ENCODE peak calls at places on chromosome 4, in five cellular contexts. One of them, this sample, is unnamed.
A peak's percentile ranks its signal among the peaks of the same experiment; 100 is the strongest.

GRCh38 chr4:85243857-85244256 is 231.1 kb upstream of the ARHGAP24 start:
- DNase-seq in EL: no peak
- DNase-seq in glomerular endothelial cell: no peak
- DNase-seq in HFF-Myc: no peak
- DNase-seq in cardiac muscle cell: peak; percentile 5
- DNase-seq in this sample: no peak

GRCh38 chr4:42015438-42015837 is 25.1 kb downstream of the SLC30A9 start:
- DNase-seq in EL: no peak
- DNase-seq in glomerular endothelial cell: no peak
- DNase-seq in HFF-Myc: no peak
- DNase-seq in cardiac muscle cell: no peak
- DNase-seq in this sample: no peak

GRCh38 chr4:71554025-71554424 is 215.2 kb downstream of the SLC4A4 start:
- DNase-seq in EL: no peak
- DNase-seq in glomerular endothelial cell: no peak
- DNase-seq in HFF-Myc: no peak
- DNase-seq in cardiac muscle cell: no peak
- DNase-seq in this sample: no peak

GRCh38 chr4:56086073-56086521 is 137.4 kb downstream of the CEP135 start:
- DNase-seq in EL: no peak
- DNase-seq in glomerular endothelial cell: no peak
- DNase-seq in HFF-Myc: no peak
- DNase-seq in cardiac muscle cell: peak; percentile 16
- DNase-seq in this sample: no peak

GRCh38 chr4:25503779-25504178 is 126.7 kb downstream of the ANAPC4 start:
- DNase-seq in EL: no peak
- DNase-seq in glomerular endothelial cell: no peak
- DNase-seq in HFF-Myc: no peak
- DNase-seq in cardiac muscle cell: no peak
- DNase-seq in this sample: no peak

GRCh38 chr4:83238849-83239248 is 45.7 kb downstream of the COQ2 start:
- DNase-seq in EL: no peak
- DNase-seq in glomerular endothelial cell: no peak
- DNase-seq in HFF-Myc: no peak
- DNase-seq in cardiac muscle cell: no peak
- DNase-seq in this sample: no peak

GRCh38 chr4:48093949-48094550 is 40.0 kb downstream of the TXK start:
- DNase-seq in EL: peak; percentile 86
- DNase-seq in glomerular endothelial cell: peak; percentile 61
- DNase-seq in HFF-Myc: no peak
- DNase-seq in cardiac muscle cell: no peak
- DNase-seq in this sample: no peak

GRCh38 chr4:168942985-168943384 is 67.1 kb downstream of the CBR4 start:
- DNase-seq in EL: peak; percentile 26
- DNase-seq in glomerular endothelial cell: no peak
- DNase-seq in HFF-Myc: no peak
- DNase-seq in cardiac muscle cell: no peak
- DNase-seq in this sample: no peak

GRCh38 chr4:1539132-1539755 is 133.0 kb upstream of the NKX1-1 start:
- DNase-seq in EL: no peak
- DNase-seq in glomerular endothelial cell: no peak
- DNase-seq in HFF-Myc: no peak
- DNase-seq in cardiac muscle cell: no peak
- DNase-seq in this sample: no peak

GRCh38 chr4:30763337-30763736 is 43.2 kb downstream of the PCDH7 start:
- DNase-seq in EL: peak; percentile 55
- DNase-seq in glomerular endothelial cell: no peak
- DNase-seq in HFF-Myc: no peak
- DNase-seq in cardiac muscle cell: no peak
- DNase-seq in this sample: no peak

GRCh38 chr4:88244821-88245579 is 39.4 kb downstream of the PPM1K start:
- DNase-seq in EL: no peak
- DNase-seq in glomerular endothelial cell: no peak
- DNase-seq in HFF-Myc: no peak
- DNase-seq in cardiac muscle cell: no peak
- DNase-seq in this sample: no peak

GRCh38 chr4:1752284-1753041 is 31.1 kb downstream of the TACC3 start:
- DNase-seq in EL: no peak
- DNase-seq in glomerular endothelial cell: no peak
- DNase-seq in HFF-Myc: no peak
- DNase-seq in cardiac muscle cell: peak; percentile 32
- DNase-seq in this sample: no peak

GRCh38 chr4:184282251-184282713 is 64.6 kb upstream of the ENPP6 start:
- DNase-seq in EL: no peak
- DNase-seq in glomerular endothelial cell: no peak
- DNase-seq in HFF-Myc: no peak
- DNase-seq in cardiac muscle cell: no peak
- DNase-seq in this sample: no peak

GRCh38 chr4:53346920-53347852 is 18.7 kb downstream of the SCFD2 start:
- DNase-seq in EL: peak; percentile 88
- DNase-seq in glomerular endothelial cell: no peak
- DNase-seq in HFF-Myc: no peak
- DNase-seq in cardiac muscle cell: no peak
- DNase-seq in this sample: no peak

GRCh38 chr4:15577508-15577907 is 77.6 kb downstream of the FBXL5 start:
- DNase-seq in EL: peak; percentile 24
- DNase-seq in glomerular endothelial cell: no peak
- DNase-seq in HFF-Myc: no peak
- DNase-seq in cardiac muscle cell: no peak
- DNase-seq in this sample: no peak

GRCh38 chr4:153668647-153669046 is 15.4 kb upstream of the TLR2 start:
- DNase-seq in EL: no peak
- DNase-seq in glomerular endothelial cell: no peak
- DNase-seq in HFF-Myc: peak; percentile 41
- DNase-seq in cardiac muscle cell: no peak
- DNase-seq in this sample: no peak

GRCh38 chr4:102217345-102217744 is 127.9 kb downstream of the SLC39A8 start:
- DNase-seq in EL: peak; percentile 29
- DNase-seq in glomerular endothelial cell: no peak
- DNase-seq in HFF-Myc: no peak
- DNase-seq in cardiac muscle cell: no peak
- DNase-seq in this sample: no peak

GRCh38 chr4:56435001-56435747 is at the start of gene PPAT:
- DNase-seq in EL: peak; percentile 97
- DNase-seq in glomerular endothelial cell: no peak
- DNase-seq in HFF-Myc: peak; percentile 84
- DNase-seq in cardiac muscle cell: peak; percentile 99
- DNase-seq in this sample: peak; percentile 95

GRCh38 chr4:90951037-90951436 is 823.8 kb downstream of the CCSER1 start:
- DNase-seq in EL: no peak
- DNase-seq in glomerular endothelial cell: peak; percentile 14
- DNase-seq in HFF-Myc: no peak
- DNase-seq in cardiac muscle cell: no peak
- DNase-seq in this sample: no peak

GRCh38 chr4:126583509-126583908 is 1049.2 kb upstream of the INTU start:
- DNase-seq in EL: peak; percentile 2
- DNase-seq in glomerular endothelial cell: no peak
- DNase-seq in HFF-Myc: no peak
- DNase-seq in cardiac muscle cell: peak; percentile 20
- DNase-seq in this sample: no peak

GRCh38 chr4:116395408-116395807 is 690.0 kb downstream of the TRAM1L1 start:
- DNase-seq in EL: no peak
- DNase-seq in glomerular endothelial cell: no peak
- DNase-seq in HFF-Myc: no peak
- DNase-seq in cardiac muscle cell: no peak
- DNase-seq in this sample: no peak

GRCh38 chr4:78703079-78703478 is 73.1 kb upstream of the BMP2K start:
- DNase-seq in EL: no peak
- DNase-seq in glomerular endothelial cell: no peak
- DNase-seq in HFF-Myc: no peak
- DNase-seq in cardiac muscle cell: no peak
- DNase-seq in this sample: no peak

GRCh38 chr4:114250439-114250891 is 271.0 kb upstream of the ARSJ start:
- DNase-seq in EL: no peak
- DNase-seq in glomerular endothelial cell: no peak
- DNase-seq in HFF-Myc: no peak
- DNase-seq in cardiac muscle cell: no peak
- DNase-seq in this sample: peak; percentile 79

GRCh38 chr4:10460313-10461047 is 3.3 kb upstream of the ZNF518B start:
- DNase-seq in EL: no peak
- DNase-seq in glomerular endothelial cell: no peak
- DNase-seq in HFF-Myc: no peak
- DNase-seq in cardiac muscle cell: no peak
- DNase-seq in this sample: no peak

GRCh38 chr4:15963001-15963451 is at the start of gene FGFBP2:
- DNase-seq in EL: peak; percentile 55
- DNase-seq in glomerular endothelial cell: no peak
- DNase-seq in HFF-Myc: peak; percentile 20
- DNase-seq in cardiac muscle cell: peak; percentile 61
- DNase-seq in this sample: peak; percentile 25

GRCh38 chr4:4394644-4395043 is 7.7 kb downstream of the NSG1 start:
- DNase-seq in EL: peak; percentile 22
- DNase-seq in glomerular endothelial cell: no peak
- DNase-seq in HFF-Myc: no peak
- DNase-seq in cardiac muscle cell: no peak
- DNase-seq in this sample: no peak

GRCh38 chr4:15147709-15148651 is 145.7 kb downstream of the CPEB2 start:
- DNase-seq in EL: no peak
- DNase-seq in glomerular endothelial cell: no peak
- DNase-seq in HFF-Myc: no peak
- DNase-seq in cardiac muscle cell: peak; percentile 69
- DNase-seq in this sample: no peak

GRCh38 chr4:38529189-38530115 is 134.5 kb upstream of the KLF3 start:
- DNase-seq in EL: no peak
- DNase-seq in glomerular endothelial cell: peak; percentile 22
- DNase-seq in HFF-Myc: no peak
- DNase-seq in cardiac muscle cell: no peak
- DNase-seq in this sample: no peak

GRCh38 chr4:8726344-8726851 is 133.8 kb downstream of the CPZ start:
- DNase-seq in EL: no peak
- DNase-seq in glomerular endothelial cell: no peak
- DNase-seq in HFF-Myc: no peak
- DNase-seq in cardiac muscle cell: no peak
- DNase-seq in this sample: no peak

GRCh38 chr4:10013722-10014121 is 7.6 kb downstream of the SLC2A9 start:
- DNase-seq in EL: peak; percentile 25
- DNase-seq in glomerular endothelial cell: no peak
- DNase-seq in HFF-Myc: no peak
- DNase-seq in cardiac muscle cell: peak; percentile 73
- DNase-seq in this sample: no peak

GRCh38 chr4:56958111-56958517 is 19.3 kb downstream of the NOA1 start:
- DNase-seq in EL: peak; percentile 87
- DNase-seq in glomerular endothelial cell: no peak
- DNase-seq in HFF-Myc: no peak
- DNase-seq in cardiac muscle cell: no peak
- DNase-seq in this sample: peak; percentile 89